ENCODE peak calls at places on chromosomes 11 and 22, in four cellular contexts. D is A673, X is mesothelial cell of epicardium, Y is B cell. B is an unnamed sample.

GRCh38 chr11:8531312-8531711 is 62.7 kb downstream of the STK33 start:
- DNase-seq in D (peak; percentile 43), X (no peak), Y (no peak), B (no peak)

GRCh38 chr22:49046546-49047305 is 780.9 kb downstream of the BRD1 start:
- DNase-seq in D (peak; percentile 87), X (no peak), Y (no peak), B (no peak)

GRCh38 chr11:9347100-9347499 is 32.7 kb upstream of the TMEM41B start:
- DNase-seq in D (no peak), X (no peak), Y (no peak), B (no peak)

GRCh38 chr11:20874358-20874757 is 205.0 kb downstream of the NELL1 start:
- DNase-seq in D (no peak), X (no peak), Y (no peak), B (no peak)

GRCh38 chr11:5107285-5107684 is 30.9 kb downstream of the OR52A5 start:
- DNase-seq in D (no peak), X (no peak), Y (no peak), B (no peak)

GRCh38 chr11:68989936-68990606 is 9.3 kb upstream of the MRGPRD start:
- DNase-seq in D (no peak), X (no peak), Y (peak; percentile 30), B (no peak)

GRCh38 chr11:75261474-75261847 is 20.9 kb downstream of the TPBGL start:
- DNase-seq in D (no peak), X (no peak), Y (peak; percentile 44), B (no peak)

GRCh38 chr11:125075900-125076317 is 12.8 kb downstream of the SLC37A2 start:
- DNase-seq in D (no peak), X (no peak), Y (no peak), B (no peak)

GRCh38 chr22:37842015-37842793 is 1.9 kb downstream of the ANKRD54 start:
- DNase-seq in D (no peak), X (no peak), Y (no peak), B (no peak)

GRCh38 chr11:45879803-45880685 is 5.4 kb upstream of the MAPK8IP1 start:
- DNase-seq in D (peak; percentile 99), X (no peak), Y (no peak), B (no peak)

GRCh38 chr22:47144076-47144765 is 381.8 kb downstream of the TBC1D22A start:
- DNase-seq in D (no peak), X (no peak), Y (no peak), B (no peak)

GRCh38 chr11:2792376-2793250 is 92.8 kb upstream of the KCNQ1OT1 start:
- DNase-seq in D (no peak), X (peak; percentile 16), Y (no peak), B (no peak)

GRCh38 chr11:78450866-78451265 is 33.2 kb upstream of the GAB2 start:
- DNase-seq in D (no peak), X (no peak), Y (no peak), B (no peak)

GRCh38 chr11:130068986-130069683 is 559 bp upstream of the APLP2 start:
- DNase-seq in D (peak; percentile 90), X (peak; percentile 23), Y (peak; percentile 53), B (peak; percentile 48)

GRCh38 chr11:125724125-125724524 is 22.0 kb upstream of the PATE1 start:
- DNase-seq in D (peak; percentile 40), X (no peak), Y (no peak), B (no peak)

GRCh38 chr22:27170491-27170890 is 513.1 kb downstream of the MIAT start:
- DNase-seq in D (no peak), X (no peak), Y (no peak), B (no peak)

GRCh38 chr11:709109-709997 is 3.3 kb downstream of the EPS8L2 start:
- DNase-seq in D (no peak), X (no peak), Y (no peak), B (no peak)

GRCh38 chr11:39777035-39777434 is 1682.4 kb downstream of the LRRC4C start:
- DNase-seq in D (no peak), X (no peak), Y (no peak), B (no peak)

GRCh38 chr22:44879301-44879680 is 126.9 kb downstream of the ARHGAP8 start:
- DNase-seq in D (no peak), X (no peak), Y (no peak), B (no peak)

GRCh38 chr22:17749605-17750395 is 24.5 kb downstream of the BID start:
- DNase-seq in D (no peak), X (no peak), Y (no peak), B (no peak)

GRCh38 chr11:77188912-77189491 is 61.0 kb downstream of the MYO7A start:
- DNase-seq in D (no peak), X (no peak), Y (no peak), B (no peak)

GRCh38 chr11:70381872-70382842 is 16.2 kb upstream of the CTTN start:
- DNase-seq in D (peak; percentile 75), X (no peak), Y (no peak), B (no peak)

GRCh38 chr11:63017306-63017974 is 1.8 kb upstream of the SLC22A8 start:
- DNase-seq in D (no peak), X (no peak), Y (no peak), B (no peak)

GRCh38 chr11:59069082-59069481 is 17.0 kb upstream of the GLYATL1B start:
- DNase-seq in D (no peak), X (no peak), Y (no peak), B (no peak)

GRCh38 chr11:64132982-64133705 is 32.8 kb downstream of the MACROD1 start:
- DNase-seq in D (no peak), X (no peak), Y (no peak), B (no peak)

GRCh38 chr22:39419096-39419495 is 19.5 kb downstream of the TAB1 start:
- DNase-seq in D (no peak), X (no peak), Y (no peak), B (no peak)

GRCh38 chr22:39421691-39422090 is 22.1 kb downstream of the TAB1 start:
- DNase-seq in D (no peak), X (no peak), Y (no peak), B (no peak)

GRCh38 chr22:39422101-39422500 is 22.5 kb downstream of the TAB1 start:
- DNase-seq in D (no peak), X (no peak), Y (no peak), B (no peak)

GRCh38 chr22:39418696-39419095 is 19.1 kb downstream of the TAB1 start:
- DNase-seq in D (no peak), X (no peak), Y (no peak), B (no peak)

DNA sequence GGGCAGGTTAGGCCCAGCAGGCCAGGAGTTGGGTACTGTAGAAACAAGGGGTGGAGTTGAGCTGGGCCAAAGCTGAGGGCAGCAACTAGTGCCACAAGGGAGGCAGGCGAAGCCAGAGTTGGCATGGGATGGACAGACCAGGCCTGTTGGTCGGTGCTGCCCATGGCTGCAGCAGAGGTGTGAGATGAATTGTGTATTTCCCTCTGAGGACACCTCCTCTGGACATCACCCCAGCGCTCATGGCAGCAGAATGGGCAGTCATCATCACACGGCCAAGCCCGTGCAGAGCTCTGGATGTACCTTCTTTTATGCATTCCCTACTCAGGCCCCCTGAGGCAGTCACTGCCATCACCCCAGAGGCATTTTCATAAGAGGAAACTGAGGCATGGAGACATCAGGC is 20.3 kb downstream of the TAB1 start:
- DNase-seq in D (no peak), X (no peak), Y (no peak), B (no peak)
- TF ChIP-seq CTCF in D (no peak), X (no peak), Y (no peak), B (no peak)

GRCh38 chr11:86672007-86672621 is at the start of gene ME3:
- DNase-seq in D (peak; percentile 66), X (peak; percentile 29), Y (no peak), B (peak; percentile 9)
- TF ChIP-seq CTCF in D (no peak), X (no peak), Y (no peak), B (no peak)

GRCh38 chr11:33704240-33705002 is 3.8 kb upstream of the C11orf91 start:
- DNase-seq in D (no peak), X (no peak), Y (no peak), B (no peak)
- TF ChIP-seq CTCF in D (no peak), X (no peak), Y (no peak), B (no peak)

GRCh38 chr11:134614141-134614540 is 202.1 kb upstream of the B3GAT1 start:
- DNase-seq in D (no peak), X (no peak), Y (no peak), B (no peak)
- TF ChIP-seq CTCF in D (no peak), X (no peak), Y (no peak), B (no peak)

B was measured in CD4-positive, alpha-beta T cell.